ENCODE peak calls at places on chromosomes 11 and 22, in seven cellular contexts. N is CD4-positive, alpha-beta T cell; U is amniotic stem cell; W is H54; J is A549; S is neural crest cell; B is stimulated activated CD8-positive, alpha-beta memory T cell treated with anti-CD3 and anti-CD28 coated beads, Interleukin-7, amount 100 ng/mL, for 1 hour. R is an unnamed sample.

GRCh38 chr11:45298718-45299117 is 12.6 kb upstream of the SYT13 start:
- DNase-seq in N (no peak), U (no peak), W (no peak), J (no peak), S (no peak), B (no peak), R (no peak)

GRCh38 chr22:45628508-45628907 is 43.1 kb upstream of the ATXN10 start:
- DNase-seq in N (no peak), U (no peak), W (no peak), J (no peak), S (no peak), B (no peak), R (no peak)

GRCh38 chr22:38427465-38427864 is 27.5 kb downstream of the KCNJ4 start:
- DNase-seq in N (no peak), U (no peak), W (no peak), J (no peak), S (no peak), B (no peak), R (no peak)

GRCh38 chr22:44304354-44304753 is 8.4 kb downstream of the SHISAL1 start:
- DNase-seq in N (no peak), U (no peak), W (peak; percentile 35), J (no peak), S (no peak), B (no peak), R (no peak)

GRCh38 chr22:43782448-43782847 is 29.7 kb downstream of the EFCAB6 start:
- DNase-seq in N (no peak), U (no peak), W (no peak), J (no peak), S (no peak), B (no peak), R (no peak)

GRCh38 chr11:27447288-27447914 is 25.2 kb downstream of the LGR4 start:
- DNase-seq in N (no peak), U (no peak), W (no peak), J (no peak), S (no peak), B (no peak), R (no peak)

GRCh38 chr22:48871176-48871840 is 956.4 kb downstream of the BRD1 start:
- DNase-seq in N (no peak), U (no peak), W (no peak), J (no peak), S (no peak), B (no peak), R (no peak)

GRCh38 chr11:3942160-3942955 is 86.9 kb downstream of the STIM1 start:
- DNase-seq in N (peak; percentile 6), U (no peak), W (no peak), J (no peak), S (no peak), B (no peak), R (no peak)

GRCh38 chr22:44279059-44279340 is 33.8 kb downstream of the SHISAL1 start:
- DNase-seq in N (no peak), U (no peak), W (no peak), J (no peak), S (no peak), B (no peak), R (no peak)

GRCh38 chr11:36507824-36508489 is 2.1 kb downstream of the TRAF6 start:
- DNase-seq in N (no peak), U (no peak), W (no peak), J (no peak), S (no peak), B (no peak), R (no peak)

GRCh38 chr11:77106321-77106720 is 3.7 kb downstream of the OMP start:
- DNase-seq in N (no peak), U (no peak), W (peak; percentile 70), J (no peak), S (no peak), B (no peak), R (no peak)

GRCh38 chr11:71396548-71397123 is 51.6 kb downstream of the DHCR7 start:
- DNase-seq in N (no peak), U (no peak), W (peak; percentile 54), J (no peak), S (no peak), B (no peak), R (no peak)

GRCh38 chr11:113906515-113906914 is 1.9 kb downstream of the HTR3B start:
- DNase-seq in N (no peak), U (no peak), W (no peak), J (no peak), S (no peak), B (no peak), R (no peak)

GRCh38 chr22:36362819-36363377 is 24.9 kb downstream of the MYH9 start:
- DNase-seq in N (no peak), U (no peak), W (no peak), J (no peak), S (no peak), B (no peak), R (no peak)

GRCh38 chr22:26075233-26075632 is 94.0 kb upstream of the SEZ6L start:
- DNase-seq in N (no peak), U (no peak), W (no peak), J (no peak), S (no peak), B (no peak), R (no peak)

GRCh38 chr11:87421422-87421821 is 383.7 kb downstream of the TMEM135 start:
- DNase-seq in N (no peak), U (peak; percentile 68), W (no peak), J (peak; percentile 55), S (peak; percentile 58), B (no peak), R (no peak)

R was measured in effector CD8-positive, alpha-beta T cell.